ENCODE peak calls at places on chromosomes 5 and 9, in five cellular contexts. One of them, this sample, is unnamed. For H3K4me1, the result is how much of the 10 kb centered on the place peaks cover.

GRCh38 chr9:104386425-104387069 is 117.5 kb upstream of the OR13F1 start:
- DNase-seq in right atrium auricular region: no peak
- DNase-seq in aorta: no peak
- DNase-seq in lung: no peak
- DNase-seq in SJSA1: no peak
- DNase-seq in this sample: no peak

GRCh38 chr5:89315194-89315593 is 432.2 kb upstream of the MEF2C start:
- DNase-seq in right atrium auricular region: no peak
- DNase-seq in aorta: peak
- DNase-seq in lung: peak
- DNase-seq in SJSA1: no peak
- DNase-seq in this sample: no peak

GRCh38 chr5:69007726-69008368 is 86.0 kb upstream of the SLC30A5 start:
- DNase-seq in right atrium auricular region: peak
- DNase-seq in aorta: peak
- DNase-seq in lung: peak
- DNase-seq in SJSA1: peak
- DNase-seq in this sample: peak

GRCh38 chr5:74212336-74212735 is 428.2 kb downstream of the ENC1 start:
- DNase-seq in right atrium auricular region: no peak
- DNase-seq in aorta: no peak
- DNase-seq in lung: no peak
- DNase-seq in SJSA1: no peak
- DNase-seq in this sample: no peak

GRCh38 chr5:87827561-87827960 is 414.8 kb upstream of the CCNH start:
- DNase-seq in right atrium auricular region: no peak
- DNase-seq in aorta: no peak
- DNase-seq in lung: no peak
- DNase-seq in SJSA1: no peak
- DNase-seq in this sample: no peak

GRCh38 chr9:83220737-83221136 is 157.8 kb upstream of the RASEF start:
- DNase-seq in right atrium auricular region: no peak
- DNase-seq in aorta: no peak
- DNase-seq in lung: no peak
- DNase-seq in SJSA1: no peak
- DNase-seq in this sample: no peak

GRCh38 chr9:132742821-132743311 is 72.6 kb downstream of the GTF3C4 start:
- DNase-seq in right atrium auricular region: no peak
- DNase-seq in aorta: no peak
- DNase-seq in lung: no peak
- DNase-seq in SJSA1: no peak
- DNase-seq in this sample: peak

GRCh38 chr9:121888438-121888775 is 204.7 kb downstream of the TTLL11 start:
- DNase-seq in right atrium auricular region: peak
- DNase-seq in aorta: peak
- DNase-seq in lung: no peak
- DNase-seq in SJSA1: peak
- DNase-seq in this sample: no peak

GRCh38 chr5:179612577-179613459 is 10.7 kb downstream of the HNRNPH1 start:
- DNase-seq in right atrium auricular region: no peak
- DNase-seq in aorta: no peak
- DNase-seq in lung: no peak
- DNase-seq in SJSA1: no peak
- DNase-seq in this sample: no peak
- H3K4me1 ChIP-seq in right atrium auricular region: under half
- H3K4me1 ChIP-seq in aorta: under half
- H3K4me1 ChIP-seq in lung: under half
- H3K4me1 ChIP-seq in SJSA1: under half
- H3K4me1 ChIP-seq in this sample: under half

GRCh38 chr5:55343107-55343506 is 35.3 kb downstream of the MTREX start:
- DNase-seq in right atrium auricular region: no peak
- DNase-seq in aorta: no peak
- DNase-seq in lung: no peak
- DNase-seq in SJSA1: no peak
- DNase-seq in this sample: no peak
- H3K27ac ChIP-seq in right atrium auricular region: no peak
- H3K27ac ChIP-seq in aorta: no peak
- H3K27ac ChIP-seq in lung: no peak
- H3K27ac ChIP-seq in SJSA1: no peak
- H3K27ac ChIP-seq in this sample: no peak

DNA sequence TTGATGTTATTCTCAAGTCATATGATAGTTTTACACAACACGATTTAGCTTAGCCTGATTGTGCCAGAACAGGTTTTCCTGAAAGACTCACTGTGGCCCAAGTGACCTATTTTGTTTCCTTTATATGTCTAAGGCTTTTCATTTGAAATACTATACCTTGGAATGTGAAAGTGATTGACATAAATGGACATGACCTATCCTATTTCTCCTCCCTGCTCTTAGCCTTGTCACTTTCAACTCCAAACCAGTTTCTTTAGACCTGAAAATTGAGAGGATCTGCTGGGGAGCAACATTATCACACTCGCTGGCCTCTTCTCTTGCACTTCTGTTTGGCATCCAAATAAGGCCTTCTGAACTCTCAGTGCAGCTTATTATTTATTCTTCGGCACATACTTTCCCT is 496.8 kb downstream of the MAT2B start:
- DNase-seq in right atrium auricular region: no peak
- DNase-seq in aorta: no peak
- DNase-seq in lung: no peak
- DNase-seq in SJSA1: no peak
- DNase-seq in this sample: no peak
- H3K4me1 ChIP-seq in right atrium auricular region: under half
- H3K4me1 ChIP-seq in aorta: under half
- H3K4me1 ChIP-seq in lung: under half
- H3K4me1 ChIP-seq in SJSA1: under half
- H3K4me1 ChIP-seq in this sample: under half

GRCh38 chr9:38708759-38709158 is 11.2 kb downstream of the FAM240B start:
- DNase-seq in right atrium auricular region: peak
- DNase-seq in aorta: no peak
- DNase-seq in lung: no peak
- DNase-seq in SJSA1: no peak
- DNase-seq in this sample: no peak
- H3K27ac ChIP-seq in right atrium auricular region: no peak
- H3K27ac ChIP-seq in aorta: no peak
- H3K27ac ChIP-seq in lung: no peak
- H3K27ac ChIP-seq in SJSA1: no peak
- H3K27ac ChIP-seq in this sample: no peak

GRCh38 chr9:69376651-69377050 is 51.6 kb downstream of the ENTREP1 start:
- DNase-seq in right atrium auricular region: peak
- DNase-seq in aorta: peak
- DNase-seq in lung: peak
- DNase-seq in SJSA1: peak
- DNase-seq in this sample: no peak

GRCh38 chr9:69379250-69379982 is 54.4 kb downstream of the ENTREP1 start:
- DNase-seq in right atrium auricular region: no peak
- DNase-seq in aorta: no peak
- DNase-seq in lung: no peak
- DNase-seq in SJSA1: no peak
- DNase-seq in this sample: no peak

GRCh38 chr9:69380301-69380700 is 55.3 kb downstream of the ENTREP1 start:
- DNase-seq in right atrium auricular region: no peak
- DNase-seq in aorta: no peak
- DNase-seq in lung: no peak
- DNase-seq in SJSA1: no peak
- DNase-seq in this sample: no peak

GRCh38 chr9:69380811-69381210 is 55.8 kb downstream of the ENTREP1 start:
- DNase-seq in right atrium auricular region: no peak
- DNase-seq in aorta: no peak
- DNase-seq in lung: no peak
- DNase-seq in SJSA1: no peak
- DNase-seq in this sample: no peak

GRCh38 chr9:69377291-69377690 is 52.3 kb downstream of the ENTREP1 start:
- DNase-seq in right atrium auricular region: no peak
- DNase-seq in aorta: no peak
- DNase-seq in lung: no peak
- DNase-seq in SJSA1: no peak
- DNase-seq in this sample: no peak
- H3K4me1 ChIP-seq in right atrium auricular region: under half
- H3K4me1 ChIP-seq in aorta: under half
- H3K4me1 ChIP-seq in lung: under half
- H3K4me1 ChIP-seq in SJSA1: under half
- H3K4me1 ChIP-seq in this sample: under half

GRCh38 chr5:159301351-159301911 is 28.9 kb downstream of the IL12B start:
- DNase-seq in right atrium auricular region: no peak
- DNase-seq in aorta: no peak
- DNase-seq in lung: no peak
- DNase-seq in SJSA1: peak
- DNase-seq in this sample: no peak
- H3K27ac ChIP-seq in right atrium auricular region: no peak
- H3K27ac ChIP-seq in aorta: no peak
- H3K27ac ChIP-seq in lung: no peak
- H3K27ac ChIP-seq in SJSA1: peak
- H3K27ac ChIP-seq in this sample: no peak

GRCh38 chr5:133381041-133381440 is 231.3 kb downstream of the FSTL4 start:
- DNase-seq in right atrium auricular region: no peak
- DNase-seq in aorta: no peak
- DNase-seq in lung: no peak
- DNase-seq in SJSA1: no peak
- DNase-seq in this sample: no peak

GRCh38 chr5:133384120-133384855 is 228.1 kb downstream of the FSTL4 start:
- DNase-seq in right atrium auricular region: no peak
- DNase-seq in aorta: no peak
- DNase-seq in lung: no peak
- DNase-seq in SJSA1: peak
- DNase-seq in this sample: peak

GRCh38 chr5:133382661-133383579 is 229.4 kb downstream of the FSTL4 start:
- DNase-seq in right atrium auricular region: no peak
- DNase-seq in aorta: no peak
- DNase-seq in lung: no peak
- DNase-seq in SJSA1: peak
- DNase-seq in this sample: no peak

GRCh38 chr5:133383580-133383939 is 228.8 kb downstream of the FSTL4 start:
- DNase-seq in right atrium auricular region: no peak
- DNase-seq in aorta: no peak
- DNase-seq in lung: no peak
- DNase-seq in SJSA1: no peak
- DNase-seq in this sample: no peak

DNA sequence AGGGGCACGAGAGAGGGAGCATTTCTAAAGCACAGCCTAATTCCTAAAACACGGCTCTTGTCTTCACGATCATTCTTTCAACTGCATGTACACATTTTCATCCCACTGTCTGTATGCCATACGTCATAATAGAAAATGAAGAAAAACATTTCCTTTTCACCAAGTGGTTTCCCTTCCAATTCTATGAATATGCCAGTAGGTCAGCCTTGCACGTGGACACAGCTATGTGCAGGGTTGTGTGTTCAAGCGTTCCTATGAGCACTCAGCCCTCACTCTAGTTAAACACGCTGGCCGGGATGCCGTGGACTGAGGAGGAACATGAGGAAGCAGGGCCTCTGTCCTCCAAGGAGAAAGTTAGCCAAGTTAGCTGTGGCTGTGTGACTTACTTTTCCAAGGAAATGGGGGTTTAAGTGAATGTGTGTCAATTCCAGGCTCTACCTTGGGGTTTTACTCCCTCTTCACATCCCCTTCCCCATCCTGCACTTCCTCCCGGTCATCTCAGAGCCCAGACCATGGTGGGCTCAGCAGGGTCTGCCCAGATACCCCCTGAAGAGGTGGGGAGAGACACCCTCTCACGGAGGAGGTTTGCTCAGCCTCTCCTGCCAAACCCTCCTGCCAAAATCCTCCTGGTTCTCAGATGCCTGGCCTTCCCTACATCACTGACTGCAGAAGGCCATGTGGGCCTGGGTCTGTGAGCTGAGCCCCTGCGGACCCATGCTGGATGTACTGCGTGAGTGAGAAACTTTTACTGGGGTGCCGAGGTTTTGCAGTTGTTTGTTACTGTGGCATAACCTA is 230.6 kb downstream of the FSTL4 start:
- DNase-seq in right atrium auricular region: no peak
- DNase-seq in aorta: no peak
- DNase-seq in lung: no peak
- DNase-seq in SJSA1: peak
- DNase-seq in this sample: no peak
- H3K4me1 ChIP-seq in right atrium auricular region: under half
- H3K4me1 ChIP-seq in aorta: under half
- H3K4me1 ChIP-seq in lung: under half
- H3K4me1 ChIP-seq in SJSA1: under half
- H3K4me1 ChIP-seq in this sample: under half

DNA sequence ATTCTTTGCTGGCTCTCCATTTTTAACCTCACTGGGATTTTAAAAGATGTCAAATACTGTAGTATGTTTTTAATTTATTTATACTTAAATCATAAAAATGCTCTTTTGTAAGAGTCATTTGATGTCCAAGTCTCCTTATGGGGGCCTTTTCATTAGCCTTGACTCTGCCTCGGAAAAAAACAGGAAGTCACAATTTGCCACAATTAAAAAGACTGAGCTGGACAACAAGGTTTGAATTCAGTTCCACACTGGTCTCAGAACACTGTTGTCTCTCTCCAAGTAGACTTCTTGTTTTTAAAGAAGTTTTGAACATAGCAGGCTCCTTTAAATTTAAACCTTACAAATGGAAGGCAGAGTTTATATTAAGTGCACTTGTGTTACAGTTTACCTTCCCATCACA is 444.2 kb downstream of the ACTL7B start:
- DNase-seq in right atrium auricular region: no peak
- DNase-seq in aorta: no peak
- DNase-seq in lung: no peak
- DNase-seq in SJSA1: no peak
- DNase-seq in this sample: no peak
- H3K27ac ChIP-seq in right atrium auricular region: no peak
- H3K27ac ChIP-seq in aorta: no peak
- H3K27ac ChIP-seq in lung: no peak
- H3K27ac ChIP-seq in SJSA1: no peak
- H3K27ac ChIP-seq in this sample: no peak

GRCh38 chr5:171387970-171388815 is 544 bp downstream of the NPM1 start:
- DNase-seq in right atrium auricular region: peak
- DNase-seq in aorta: peak
- DNase-seq in lung: peak
- DNase-seq in SJSA1: peak
- DNase-seq in this sample: peak
- H3K4me1 ChIP-seq in right atrium auricular region: under half
- H3K4me1 ChIP-seq in aorta: under half
- H3K4me1 ChIP-seq in lung: under half
- H3K4me1 ChIP-seq in SJSA1: under half
- H3K4me1 ChIP-seq in this sample: under half

DNA sequence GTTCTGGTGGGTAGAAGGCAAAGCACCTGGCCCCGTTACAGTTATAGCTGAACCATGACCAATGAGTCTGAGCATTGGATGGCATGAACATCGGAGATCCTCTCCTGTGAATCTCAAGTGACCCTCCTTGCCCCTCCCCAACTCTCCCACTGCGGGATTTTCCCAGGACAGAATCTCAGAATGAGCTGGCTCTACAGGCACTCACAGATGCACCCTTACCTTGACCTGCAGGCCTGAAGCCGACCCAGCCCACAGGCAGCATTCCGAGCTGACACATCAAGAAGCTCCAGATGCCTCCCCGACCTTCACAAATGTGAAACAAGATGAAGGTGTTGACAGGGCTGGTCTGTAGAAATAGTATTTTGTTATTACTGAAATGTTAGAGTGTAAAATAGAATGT is 263.5 kb downstream of the AUH start:
- DNase-seq in right atrium auricular region: no peak
- DNase-seq in aorta: no peak
- DNase-seq in lung: no peak
- DNase-seq in SJSA1: no peak
- DNase-seq in this sample: no peak
- H3K27ac ChIP-seq in right atrium auricular region: peak
- H3K27ac ChIP-seq in aorta: no peak
- H3K27ac ChIP-seq in lung: no peak
- H3K27ac ChIP-seq in SJSA1: no peak
- H3K27ac ChIP-seq in this sample: no peak

This sample was measured in Peyer's patch.